ENCODE peak calls at places on chromosomes 3 and 15, in eight cellular contexts. Q is cardiac muscle cell, O is pancreas, A is glutamatergic neuron, U is foreskin fibroblast, W is lower leg skin, X is left ventricle myocardium inferior, I is GM12864. L is an unnamed sample.

GRCh38 chr3:63179862-63180522 is 98.1 kb upstream of the SYNPR start:
- DNase-seq in Q (no peak), O (no peak), A (no peak), U (no peak), W (no peak), X (no peak), I (no peak), L (no peak)

GRCh38 chr15:58329781-58330467 is 101.9 kb upstream of the LIPC start:
- DNase-seq in Q (no peak), O (peak; percentile 58), A (no peak), U (no peak), W (no peak), X (no peak), I (no peak), L (no peak)

GRCh38 chr3:98550833-98551232 is 19.1 kb downstream of the GPR15 start:
- DNase-seq in Q (no peak), O (no peak), A (no peak), U (no peak), W (no peak), X (no peak), I (no peak), L (no peak)

GRCh38 chr3:152508705-152509104 is 240.0 kb downstream of the MBNL1 start:
- DNase-seq in Q (peak; percentile 19), O (no peak), A (no peak), U (no peak), W (no peak), X (no peak), I (no peak), L (no peak)

GRCh38 chr15:68543546-68544008 is 35.2 kb upstream of the CORO2B start:
- DNase-seq in Q (no peak), O (no peak), A (no peak), U (no peak), W (no peak), X (no peak), I (no peak), L (no peak)

GRCh38 chr3:127158614-127159221 is 34.2 kb upstream of the PRR23E start:
- DNase-seq in Q (peak; percentile 83), O (no peak), A (no peak), U (no peak), W (no peak), X (no peak), I (no peak), L (no peak)

GRCh38 chr3:171494457-171495109 is 34.4 kb upstream of the TNIK start:
- DNase-seq in Q (no peak), O (no peak), A (no peak), U (no peak), W (no peak), X (no peak), I (peak; percentile 3), L (no peak)

GRCh38 chr3:152405915-152406802 is 137.4 kb downstream of the MBNL1 start:
- DNase-seq in Q (no peak), O (no peak), A (no peak), U (peak; percentile 81), W (no peak), X (no peak), I (no peak), L (no peak)

GRCh38 chr3:31493187-31493586 is 39.5 kb upstream of the STT3B start:
- DNase-seq in Q (no peak), O (no peak), A (no peak), U (no peak), W (no peak), X (no peak), I (no peak), L (no peak)

GRCh38 chr3:115819785-115820384 is 196.6 kb downstream of the GAP43 start:
- DNase-seq in Q (peak; percentile 88), O (peak; percentile 59), A (peak; percentile 46), U (peak; percentile 71), W (peak; percentile 75), X (peak; percentile 20), I (peak; percentile 55), L (no peak)

GRCh38 chr15:83657549-83657948 is 3.6 kb downstream of the ADAMTSL3 start:
- DNase-seq in Q (no peak), O (no peak), A (no peak), U (no peak), W (no peak), X (no peak), I (no peak), L (no peak)

GRCh38 chr3:155697542-155697941 is 47.3 kb downstream of the PLCH1 start:
- DNase-seq in Q (no peak), O (no peak), A (no peak), U (no peak), W (no peak), X (no peak), I (no peak), L (no peak)

GRCh38 chr15:71485094-71485693 is 325.2 kb upstream of the NR2E3 start:
- DNase-seq in Q (no peak), O (no peak), A (no peak), U (no peak), W (no peak), X (no peak), I (no peak), L (no peak)

GRCh38 chr3:16305121-16305541 is 40.1 kb downstream of the OXNAD1 start:
- DNase-seq in Q (no peak), O (no peak), A (no peak), U (no peak), W (no peak), X (no peak), I (no peak), L (no peak)

GRCh38 chr3:14175383-14176037 is 2.9 kb downstream of the XPC start:
- DNase-seq in Q (no peak), O (no peak), A (no peak), U (no peak), W (no peak), X (no peak), I (peak; percentile 16), L (no peak)

GRCh38 chr15:35871812-35872211 is 325.8 kb upstream of the DPH6 start:
- DNase-seq in Q (no peak), O (no peak), A (no peak), U (no peak), W (no peak), X (no peak), I (no peak), L (no peak)

GRCh38 chr15:36050899-36051298 is 504.9 kb upstream of the DPH6 start:
- DNase-seq in Q (peak; percentile 39), O (no peak), A (no peak), U (no peak), W (no peak), X (no peak), I (no peak), L (no peak)

GRCh38 chr15:63369296-63369695 is 12.3 kb downstream of the CA12 start:
- DNase-seq in Q (no peak), O (no peak), A (no peak), U (no peak), W (no peak), X (no peak), I (no peak), L (no peak)

GRCh38 chr3:46289961-46290360 is 47.7 kb downstream of the CCR3 start:
- DNase-seq in Q (no peak), O (no peak), A (no peak), U (no peak), W (no peak), X (no peak), I (no peak), L (no peak)

GRCh38 chr3:46289551-46289950 is 47.3 kb downstream of the CCR3 start:
- DNase-seq in Q (no peak), O (no peak), A (no peak), U (no peak), W (no peak), X (no peak), I (no peak), L (no peak)

GRCh38 chr3:46293991-46294833 is 52.0 kb downstream of the CCR3 start:
- DNase-seq in Q (no peak), O (no peak), A (no peak), U (no peak), W (no peak), X (no peak), I (no peak), L (no peak)

GRCh38 chr3:46296826-46297225 is 54.6 kb downstream of the CCR3 start:
- DNase-seq in Q (no peak), O (no peak), A (no peak), U (no peak), W (no peak), X (no peak), I (no peak), L (no peak)

DNA sequence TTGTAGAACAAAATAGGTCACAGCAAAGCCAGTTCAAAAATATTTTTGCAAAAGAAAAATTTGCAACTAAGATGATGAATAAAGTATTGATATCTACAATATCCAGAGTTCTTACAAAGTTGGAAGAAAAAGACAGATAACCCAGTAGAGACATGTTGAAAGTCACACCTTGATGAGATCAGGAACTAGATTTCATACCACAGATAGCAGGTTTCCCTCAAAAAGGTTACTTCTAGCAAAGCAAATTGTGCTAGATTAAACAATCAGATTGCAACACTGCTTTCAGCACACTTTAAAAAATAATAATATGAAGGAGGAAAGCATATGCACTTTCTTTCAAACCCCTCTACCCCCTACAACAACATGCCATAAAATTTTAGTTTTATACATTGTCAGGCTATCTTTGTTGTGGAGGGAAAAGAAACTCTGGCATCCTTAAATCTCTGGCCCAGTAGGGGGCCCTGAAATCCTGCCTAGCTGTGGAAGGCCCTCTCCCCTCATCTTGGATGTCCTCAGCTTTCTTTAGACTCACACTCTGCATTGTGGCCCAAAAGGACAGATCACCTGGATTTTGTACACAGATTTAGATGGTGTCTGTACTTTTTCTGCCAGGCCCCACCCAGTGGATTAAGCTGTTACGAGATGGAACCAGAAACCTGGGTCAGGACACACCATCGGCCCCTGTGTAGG is 50.9 kb downstream of the CCR3 start:
- DNase-seq in Q (peak; percentile 3), O (no peak), A (no peak), U (no peak), W (no peak), X (no peak), I (no peak), L (no peak)
- TF ChIP-seq CTCF in Q (no peak), O (no peak), A (no peak), U (no peak), W (no peak), X (no peak), I (no peak), L (no peak)

GRCh38 chr3:53202331-53203015 is 41.5 kb downstream of the PRKCD start:
- DNase-seq in Q (no peak), O (no peak), A (no peak), U (no peak), W (no peak), X (no peak), I (no peak), L (no peak)
- TF ChIP-seq CTCF in Q (no peak), O (no peak), A (no peak), U (no peak), W (no peak), X (no peak), I (no peak), L (no peak)

DNA sequence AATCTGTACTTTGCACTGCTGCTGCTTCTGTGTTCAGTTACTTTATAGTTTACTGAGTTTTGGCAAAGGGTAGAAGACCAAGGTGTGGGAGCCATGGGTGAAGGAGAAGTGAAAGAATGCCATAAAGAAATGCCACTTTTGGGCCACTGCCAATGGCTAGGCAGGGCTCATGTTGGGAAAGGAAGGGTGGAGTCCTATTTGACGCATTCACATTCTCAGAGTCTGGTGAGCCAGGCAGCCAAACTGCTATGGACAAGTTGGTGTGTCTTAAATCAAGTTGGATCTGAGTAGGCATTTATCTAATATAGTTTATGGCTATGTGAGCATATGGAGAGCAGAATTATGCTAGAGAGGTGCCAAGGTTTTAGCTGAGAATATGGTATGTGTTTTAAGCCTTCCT is 296.1 kb downstream of the AGBL1 start:
- DNase-seq in Q (no peak), O (no peak), A (no peak), U (no peak), W (no peak), X (no peak), I (no peak), L (no peak)
- TF ChIP-seq CTCF in Q (no peak), O (no peak), A (no peak), U (no peak), W (no peak), X (no peak), I (no peak), L (no peak)

GRCh38 chr3:66236281-66236680 is 15.5 kb downstream of the SLC25A26 start:
- DNase-seq in Q (peak; percentile 36), O (no peak), A (peak; percentile 18), U (no peak), W (no peak), X (no peak), I (no peak), L (no peak)
- TF ChIP-seq CTCF in Q (peak; percentile 37), O (no peak), A (peak; percentile 46), U (peak; percentile 11), W (no peak), X (no peak), I (no peak), L (no peak)